ENCODE peak calls at places on chromosomes 11 and 22, in nine cellular contexts. M, P, S, V, G, I, W, F and X are unnamed samples.

GRCh38 chr11:82527185-82527584 is 206.5 kb downstream of the FAM181B start:
- DNase-seq in M (no peak), P (no peak), S (no peak), V (no peak), G (no peak), I (no peak), W (no peak), F (no peak), X (no peak)

GRCh38 chr11:995752-996420 is 40.6 kb downstream of the MUC6 start:
- DNase-seq in M (no peak), P (no peak), S (no peak), V (peak), G (no peak), I (no peak), W (no peak), F (peak), X (no peak)

GRCh38 chr11:118226294-118226693 is 1.5 kb upstream of the JAML start:
- DNase-seq in M (no peak), P (no peak), S (no peak), V (peak), G (no peak), I (no peak), W (no peak), F (no peak), X (no peak)

GRCh38 chr11:120267319-120267718 is 27.4 kb downstream of the POU2F3 start:
- DNase-seq in M (no peak), P (no peak), S (no peak), V (no peak), G (no peak), I (no peak), W (no peak), F (no peak), X (no peak)

GRCh38 chr11:32852142-32852541 is 22.4 kb downstream of the PRRG4 start:
- DNase-seq in M (no peak), P (no peak), S (peak), V (no peak), G (no peak), I (no peak), W (no peak), F (no peak), X (no peak)

GRCh38 chr11:133787379-133788103 is 57.8 kb downstream of the SPATA19 start:
- DNase-seq in M (no peak), P (no peak), S (no peak), V (no peak), G (no peak), I (peak), W (no peak), F (no peak), X (no peak)

GRCh38 chr11:28505216-28505615 is 397.0 kb downstream of the METTL15 start:
- DNase-seq in M (no peak), P (peak), S (no peak), V (no peak), G (no peak), I (no peak), W (no peak), F (no peak), X (no peak)

GRCh38 chr22:41951898-41952474 is at the start of gene SMIM45:
- DNase-seq in M (no peak), P (no peak), S (no peak), V (peak), G (no peak), I (peak), W (no peak), F (peak), X (no peak)

GRCh38 chr11:67040147-67040546 is 16.5 kb upstream of the RHOD start:
- DNase-seq in M (no peak), P (no peak), S (no peak), V (no peak), G (no peak), I (no peak), W (no peak), F (no peak), X (no peak)

GRCh38 chr22:25402160-25402500 is 162.3 kb upstream of the GRK3 start:
- DNase-seq in M (no peak), P (no peak), S (no peak), V (no peak), G (no peak), I (no peak), W (peak), F (no peak), X (peak)

GRCh38 chr11:83611616-83612015 is 325.4 kb upstream of the CCDC90B start:
- DNase-seq in M (no peak), P (no peak), S (no peak), V (no peak), G (no peak), I (no peak), W (no peak), F (peak), X (no peak)

GRCh38 chr11:83681944-83682644 is 395.9 kb upstream of the CCDC90B start:
- DNase-seq in M (no peak), P (no peak), S (no peak), V (no peak), G (no peak), I (no peak), W (no peak), F (peak), X (no peak)

GRCh38 chr11:46916669-46917108 is 1.7 kb downstream of the LRP4 start:
- DNase-seq in M (no peak), P (peak), S (peak), V (peak), G (no peak), I (no peak), W (no peak), F (peak), X (no peak)

GRCh38 chr11:65399845-65400244 is 13.4 kb downstream of the FRMD8 start:
- DNase-seq in M (no peak), P (no peak), S (no peak), V (no peak), G (no peak), I (no peak), W (no peak), F (no peak), X (no peak)

GRCh38 chr11:210122-210802 is 2.8 kb downstream of the RIC8A start:
- DNase-seq in M (no peak), P (peak), S (peak), V (peak), G (no peak), I (no peak), W (no peak), F (no peak), X (peak)

GRCh38 chr22:20013382-20013871 is 3.2 kb downstream of the ARVCF start:
- DNase-seq in M (no peak), P (no peak), S (peak), V (peak), G (no peak), I (peak), W (peak), F (peak), X (no peak)

GRCh38 chr11:1435820-1436467 is 46.2 kb downstream of the BRSK2 start:
- DNase-seq in M (no peak), P (no peak), S (no peak), V (no peak), G (no peak), I (no peak), W (no peak), F (peak), X (no peak)

GRCh38 chr11:41879186-41879738 is 419.8 kb upstream of the LRRC4C start:
- DNase-seq in M (no peak), P (peak), S (no peak), V (no peak), G (no peak), I (no peak), W (no peak), F (no peak), X (no peak)

GRCh38 chr11:102144357-102145342 is 34.4 kb downstream of the YAP1 start:
- DNase-seq in M (no peak), P (no peak), S (peak), V (peak), G (no peak), I (no peak), W (no peak), F (no peak), X (peak)

GRCh38 chr22:22955866-22956535 is 68.4 kb downstream of the IGLL5 start:
- DNase-seq in M (peak), P (peak), S (peak), V (peak), G (peak), I (no peak), W (peak), F (peak), X (peak)